ENCODE peak calls at places on chromosomes 11 and 22, in four cellular contexts. H, Y, N and G are unnamed samples. For H3K9me3, the result is how much of the 10 kb centered on the place peaks cover.

GRCh38 chr22:21952586-21953571 is at the start of gene PPM1F:
- DNase-seq in H (peak), Y (peak), N (peak), G (peak)

GRCh38 chr11:134866215-134866614 is 454.2 kb upstream of the B3GAT1 start:
- DNase-seq in H (no peak), Y (no peak), N (no peak), G (no peak)

GRCh38 chr11:18705651-18706281 is 7.2 kb downstream of the TMEM86A start:
- DNase-seq in H (no peak), Y (no peak), N (no peak), G (no peak)

GRCh38 chr11:94910281-94910680 is 63.1 kb downstream of the CWC15 start:
- DNase-seq in H (no peak), Y (no peak), N (no peak), G (no peak)

GRCh38 chr11:30879322-30880020 is 293.3 kb upstream of the MPPED2 start:
- DNase-seq in H (no peak), Y (no peak), N (no peak), G (no peak)

GRCh38 chr22:19643448-19644313 is 70.6 kb upstream of the SEPTIN5 start:
- DNase-seq in H (no peak), Y (no peak), N (no peak), G (no peak)

GRCh38 chr11:20035701-20036601 is 124.3 kb downstream of the DBX1 start:
- DNase-seq in H (peak), Y (no peak), N (peak), G (no peak)

GRCh38 chr11:116281173-116282160 is 491.3 kb downstream of the BUD13 start:
- DNase-seq in H (no peak), Y (no peak), N (no peak), G (no peak)

GRCh38 chr22:29702025-29702930 is 17.5 kb upstream of the CABP7 start:
- DNase-seq in H (no peak), Y (no peak), N (peak), G (no peak)

GRCh38 chr22:33335611-33336279 is 277.6 kb upstream of the SYN3 start:
- DNase-seq in H (no peak), Y (no peak), N (no peak), G (no peak)

DNA sequence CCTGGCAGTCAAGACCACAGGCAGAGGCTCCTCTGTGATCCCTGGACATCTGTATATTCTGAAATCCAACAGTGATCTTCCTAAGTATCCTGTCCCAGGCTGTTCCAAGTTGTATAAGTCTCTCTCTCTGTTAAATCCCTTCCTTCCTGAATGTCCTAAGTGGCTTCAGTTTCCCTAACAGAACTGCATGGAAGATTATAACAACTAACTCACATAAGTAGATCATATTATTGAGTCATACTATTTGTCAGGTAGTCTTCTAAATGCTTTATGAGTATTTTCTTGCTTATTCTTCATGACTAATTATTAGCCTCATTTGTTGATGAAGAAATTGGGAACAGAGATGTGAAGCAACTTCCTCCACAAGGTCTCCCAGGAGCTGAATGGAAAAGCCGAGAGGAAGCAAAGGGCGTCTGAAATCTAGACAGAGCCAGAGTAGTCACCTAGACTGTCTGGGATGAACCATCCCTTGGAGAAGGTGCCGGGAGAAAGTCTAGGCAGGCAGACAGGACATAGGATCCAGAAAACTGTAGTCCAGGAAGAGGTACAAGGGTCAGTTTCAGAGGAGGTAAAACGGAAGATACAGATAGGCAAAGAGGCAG is 93.2 kb upstream of the FAT3 start:
- DNase-seq in H (peak), Y (no peak), N (no peak), G (no peak)
- H3K9me3 ChIP-seq in H (under half), Y (under half), N (under half), G (under half)

DNA sequence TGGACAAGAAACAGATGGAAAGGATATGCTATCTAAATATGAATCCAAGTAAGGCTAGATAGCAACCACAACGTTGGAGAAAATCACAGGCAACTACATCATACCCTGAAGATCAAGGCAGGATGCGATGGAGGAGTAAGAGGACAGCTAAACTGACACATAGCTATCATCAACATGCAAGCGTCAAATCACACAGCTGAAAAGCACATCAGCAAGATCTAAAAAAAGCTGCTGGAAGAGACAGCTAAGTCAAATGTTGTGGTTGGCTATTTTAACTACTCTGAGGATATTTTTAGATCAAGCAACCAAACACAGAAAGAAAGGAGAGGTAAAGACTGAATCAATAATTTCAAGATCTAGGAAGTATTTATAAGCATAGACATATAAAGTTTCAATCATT is 466.9 kb downstream of the BRD1 start:
- DNase-seq in H (no peak), Y (no peak), N (no peak), G (no peak)
- H3K9me3 ChIP-seq in H (under half), Y (under half), N (under half), G (under half)

GRCh38 chr11:2661173-2662023 is 38.4 kb downstream of the KCNQ1OT1 start:
- DNase-seq in H (no peak), Y (no peak), N (no peak), G (no peak)

GRCh38 chr11:2660357-2660939 is 39.3 kb downstream of the KCNQ1OT1 start:
- DNase-seq in H (no peak), Y (no peak), N (no peak), G (no peak)

GRCh38 chr11:2662430-2663299 is 37.1 kb downstream of the KCNQ1OT1 start:
- DNase-seq in H (no peak), Y (no peak), N (no peak), G (no peak)

GRCh38 chr11:2663506-2663905 is 36.3 kb downstream of the KCNQ1OT1 start:
- DNase-seq in H (no peak), Y (no peak), N (no peak), G (no peak)

GRCh38 chr11:2662024-2662312 is 37.8 kb downstream of the KCNQ1OT1 start:
- DNase-seq in H (no peak), Y (no peak), N (no peak), G (no peak)
- H3K9me3 ChIP-seq in H (under half), Y (under half), N (under half), G (under half)

DNA sequence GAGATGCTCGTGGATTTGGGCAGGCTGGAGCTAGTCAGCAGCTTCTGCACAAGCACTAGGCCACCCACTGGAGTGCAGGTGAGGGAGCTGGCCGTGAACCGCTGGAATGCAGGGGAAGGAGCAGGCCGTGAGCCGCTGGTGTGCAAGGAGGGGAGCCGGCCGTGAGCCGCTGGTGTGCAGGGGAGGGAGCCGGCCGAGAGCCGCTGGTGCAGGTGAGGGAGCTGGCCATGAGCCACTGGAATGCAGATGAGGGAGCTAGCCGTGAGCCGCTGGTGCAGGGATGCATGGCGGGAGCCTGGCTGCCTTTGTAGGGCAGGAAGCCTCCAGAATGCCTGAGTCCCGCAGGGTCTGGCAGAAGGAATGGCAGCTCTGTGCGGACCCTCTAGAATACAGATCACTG is 4220.0 kb upstream of the OR11H1 start:
- DNase-seq in H (no peak), Y (no peak), N (no peak), G (no peak)
- H3K9me3 ChIP-seq in H (under half), Y (under half), N (under half), G (under half)

DNA sequence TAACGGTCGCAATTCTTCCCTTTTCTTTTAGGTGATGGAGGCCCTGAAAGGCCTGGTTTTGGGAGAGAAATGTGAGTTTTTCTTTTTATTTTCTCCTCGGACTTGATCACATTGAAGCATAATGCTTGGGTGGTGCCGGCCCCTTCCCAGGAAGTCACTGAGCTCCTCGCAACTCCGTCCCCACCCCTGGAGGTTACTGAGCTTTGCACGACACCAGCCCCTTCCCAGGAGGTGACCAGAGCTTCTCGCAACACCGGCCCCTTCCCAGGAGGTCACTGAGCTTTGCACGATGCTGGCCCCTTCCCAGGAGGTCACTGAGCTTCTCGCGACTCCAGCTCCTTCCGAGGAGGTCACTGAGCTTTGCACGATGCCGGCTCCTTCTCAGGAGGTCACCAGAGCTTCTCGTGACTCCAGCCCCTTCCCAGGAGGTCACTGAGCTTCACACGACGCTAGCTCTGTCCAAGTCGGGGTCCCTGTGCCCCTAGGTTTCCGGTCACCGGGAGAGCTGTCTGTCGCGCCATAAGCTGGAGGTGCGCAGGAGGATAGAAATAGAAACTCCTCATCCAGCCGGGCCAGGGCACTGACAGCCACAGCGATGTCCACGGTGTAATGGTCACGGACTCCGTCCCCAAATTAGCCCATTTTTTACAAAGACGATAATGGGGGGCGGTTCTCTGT is 586.4 kb downstream of the BRD1 start:
- DNase-seq in H (no peak), Y (no peak), N (no peak), G (no peak)
- H3K9me3 ChIP-seq in H (half or more), Y (under half), N (half or more), G (under half)

DNA sequence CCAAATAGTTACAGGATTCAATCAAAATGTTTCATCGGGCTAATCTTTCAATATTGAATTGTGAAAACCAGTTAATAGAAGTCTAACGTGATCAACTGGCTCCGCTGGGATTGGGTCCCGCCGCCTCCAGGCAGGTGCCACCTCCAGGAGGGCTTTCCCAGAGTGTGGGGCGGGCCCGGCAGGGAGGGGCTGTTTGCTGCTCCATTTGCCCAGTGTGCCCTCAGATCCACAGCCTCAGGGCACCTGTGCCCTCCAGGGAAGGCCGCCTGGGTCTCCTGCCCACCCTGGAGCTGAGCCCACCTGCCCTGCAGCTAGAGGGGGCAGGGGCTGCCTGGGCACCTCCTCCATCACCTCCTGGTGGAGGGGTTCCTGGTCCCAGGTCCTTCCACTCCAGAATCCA is 17.9 kb downstream of the BRSK2 start:
- DNase-seq in H (no peak), Y (no peak), N (no peak), G (no peak)
- H3K9me3 ChIP-seq in H (under half), Y (under half), N (under half), G (under half)

DNA sequence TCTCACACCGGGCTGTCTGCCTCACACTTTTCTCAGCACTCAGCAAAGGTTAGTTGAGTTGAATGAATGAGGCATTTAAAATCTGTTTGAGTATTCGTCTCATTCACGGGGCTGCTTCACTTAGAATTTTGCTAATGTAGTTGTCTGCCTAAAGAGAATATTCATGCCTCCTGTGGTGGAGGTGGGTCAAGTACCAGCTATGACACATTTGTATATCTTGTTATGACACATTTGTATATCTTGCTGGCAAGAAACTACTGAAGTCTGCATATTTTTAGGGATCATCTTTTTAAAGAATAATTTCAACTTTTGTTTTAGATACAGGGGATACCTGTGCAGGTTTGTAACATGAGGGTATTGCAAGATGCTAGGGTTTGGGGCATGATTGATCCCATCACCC is 43.1 kb downstream of the LDLRAD3 start:
- DNase-seq in H (peak), Y (no peak), N (peak), G (no peak)
- H3K9me3 ChIP-seq in H (under half), Y (under half), N (under half), G (under half)

GRCh38 chr11:73280606-73281005 is 8.5 kb downstream of the P2RY6 start:
- DNase-seq in H (no peak), Y (no peak), N (no peak), G (no peak)

GRCh38 chr11:73275381-73275750 is 3.2 kb downstream of the P2RY6 start:
- DNase-seq in H (no peak), Y (no peak), N (no peak), G (no peak)

GRCh38 chr11:73281201-73281741 is 9.1 kb downstream of the P2RY6 start:
- DNase-seq in H (no peak), Y (no peak), N (no peak), G (no peak)

GRCh38 chr11:73274722-73275380 is 2.7 kb downstream of the P2RY6 start:
- DNase-seq in H (no peak), Y (no peak), N (no peak), G (no peak)

DNA sequence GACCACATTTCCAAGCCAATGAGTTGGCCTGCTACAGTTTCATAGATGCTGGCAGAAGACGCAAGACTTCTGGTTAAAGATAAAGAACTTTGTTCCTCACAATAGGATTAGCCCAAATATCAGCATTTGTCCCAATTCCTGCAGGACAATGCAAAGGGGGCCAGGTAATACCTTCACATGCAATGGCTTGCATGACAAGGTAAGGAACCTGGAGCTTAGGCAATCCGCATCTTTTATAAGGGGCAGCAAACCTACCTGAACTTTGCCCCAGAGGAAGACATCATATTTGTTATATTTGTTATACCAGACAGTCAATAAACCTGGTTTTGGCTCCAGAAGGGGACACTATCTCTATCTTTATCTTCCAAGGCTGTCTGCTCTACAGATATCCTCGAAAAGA is 5.3 kb downstream of the P2RY6 start:
- DNase-seq in H (no peak), Y (no peak), N (no peak), G (no peak)
- H3K9me3 ChIP-seq in H (under half), Y (under half), N (under half), G (under half)

GRCh38 chr22:47288640-47289039 is 526.2 kb downstream of the TBC1D22A start:
- DNase-seq in H (no peak), Y (no peak), N (no peak), G (no peak)

GRCh38 chr22:47291565-47292495 is 529.4 kb downstream of the TBC1D22A start:
- DNase-seq in H (no peak), Y (no peak), N (no peak), G (no peak)

GRCh38 chr22:47289316-47289985 is 527.0 kb downstream of the TBC1D22A start:
- DNase-seq in H (no peak), Y (no peak), N (no peak), G (no peak)

GRCh38 chr22:47292546-47293320 is 530.3 kb downstream of the TBC1D22A start:
- DNase-seq in H (no peak), Y (no peak), N (no peak), G (no peak)

DNA sequence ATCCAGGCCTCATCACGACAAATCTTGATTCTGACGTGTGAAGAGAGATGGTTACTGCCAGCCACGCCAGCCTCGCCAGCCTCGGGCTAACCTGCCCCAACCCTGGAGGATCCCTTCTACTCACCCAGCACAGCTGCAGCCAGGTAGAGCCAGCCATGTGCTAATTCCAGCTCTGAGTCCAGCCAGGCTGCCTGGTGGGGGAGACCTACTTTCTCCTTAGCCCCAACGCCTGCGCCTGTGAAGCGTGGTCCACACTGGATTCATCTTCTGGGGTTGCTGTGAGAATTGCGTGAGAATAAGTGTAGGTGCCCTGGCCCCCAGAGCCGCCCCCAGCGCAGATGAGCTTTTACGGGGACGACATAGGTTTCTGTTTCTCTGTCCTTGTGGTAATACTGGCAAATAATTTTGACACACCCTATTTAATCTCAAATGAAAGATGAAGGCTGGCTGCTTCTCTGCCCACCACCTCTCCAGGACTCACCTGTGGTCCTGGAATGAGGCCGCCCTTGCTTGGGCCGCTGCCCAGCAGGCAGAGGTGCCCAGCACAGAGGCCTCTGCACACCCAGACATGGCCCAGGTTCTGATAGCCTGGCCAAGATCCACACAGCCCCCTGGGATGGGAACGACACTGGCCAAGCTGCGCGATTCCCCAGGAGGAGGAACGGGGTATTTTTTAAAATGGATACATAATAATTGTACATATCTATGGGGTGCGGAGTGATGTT is 528.4 kb downstream of the TBC1D22A start:
- DNase-seq in H (no peak), Y (no peak), N (no peak), G (no peak)
- H3K9me3 ChIP-seq in H (under half), Y (under half), N (under half), G (under half)